ENCODE peak calls at places on chromosome 20, in nine cellular contexts. Z is K562, P is transverse colon, R is upper lobe of left lung, D is stomach, A is breast epithelium, Y is HepG2, X is HCT116, J is sigmoid colon. L is an unnamed sample. For H3K4me1, the result is how much of the 10 kb centered on the place peaks cover.

GRCh38 chr20:62305149-62305764 is 2.5 kb downstream of the ADRM1 start:
- DNase-seq in Z (peak), P (no peak), R (no peak), D (no peak), A (no peak), Y (peak), X (no peak), J (no peak), L (no peak)

GRCh38 chr20:52342913-52343312 is 151.3 kb upstream of the ZFP64 start:
- DNase-seq in Z (no peak), P (no peak), R (no peak), D (no peak), A (no peak), Y (no peak), X (no peak), J (no peak), L (no peak)

GRCh38 chr20:53805895-53806384 is 212.3 kb upstream of the ZNF217 start:
- DNase-seq in Z (no peak), P (peak), R (no peak), D (no peak), A (peak), Y (no peak), X (no peak), J (no peak), L (no peak)

GRCh38 chr20:24672886-24673677 is 203.7 kb downstream of the SYNDIG1 start:
- DNase-seq in Z (no peak), P (no peak), R (no peak), D (no peak), A (peak), Y (no peak), X (no peak), J (peak), L (peak)

GRCh38 chr20:53827996-53828672 is 234.5 kb upstream of the ZNF217 start:
- DNase-seq in Z (no peak), P (no peak), R (no peak), D (no peak), A (no peak), Y (no peak), X (peak), J (peak), L (no peak)

GRCh38 chr20:38173237-38174156 is 8.4 kb upstream of the TGM2 start:
- DNase-seq in Z (peak), P (no peak), R (no peak), D (peak), A (no peak), Y (peak), X (no peak), J (peak), L (no peak)

GRCh38 chr20:43558412-43559146 is at the start of gene SGK2:
- DNase-seq in Z (peak), P (peak), R (no peak), D (peak), A (no peak), Y (peak), X (no peak), J (no peak), L (peak)

GRCh38 chr20:45318386-45318939 is 10.4 kb upstream of the MATN4 start:
- DNase-seq in Z (no peak), P (no peak), R (no peak), D (no peak), A (no peak), Y (no peak), X (no peak), J (no peak), L (no peak)

GRCh38 chr20:63498950-63499332 is at the start of gene EEF1A2:
- DNase-seq in Z (peak), P (no peak), R (peak), D (peak), A (no peak), Y (no peak), X (no peak), J (peak), L (peak)

GRCh38 chr20:37921341-37921929 is 18.5 kb downstream of the VSTM2L start:
- DNase-seq in Z (no peak), P (no peak), R (no peak), D (no peak), A (no peak), Y (no peak), X (no peak), J (no peak), L (no peak)

GRCh38 chr20:51966296-51966971 is 164.1 kb upstream of the SALL4 start:
- DNase-seq in Z (peak), P (peak), R (no peak), D (peak), A (no peak), Y (peak), X (peak), J (peak), L (no peak)

DNA sequence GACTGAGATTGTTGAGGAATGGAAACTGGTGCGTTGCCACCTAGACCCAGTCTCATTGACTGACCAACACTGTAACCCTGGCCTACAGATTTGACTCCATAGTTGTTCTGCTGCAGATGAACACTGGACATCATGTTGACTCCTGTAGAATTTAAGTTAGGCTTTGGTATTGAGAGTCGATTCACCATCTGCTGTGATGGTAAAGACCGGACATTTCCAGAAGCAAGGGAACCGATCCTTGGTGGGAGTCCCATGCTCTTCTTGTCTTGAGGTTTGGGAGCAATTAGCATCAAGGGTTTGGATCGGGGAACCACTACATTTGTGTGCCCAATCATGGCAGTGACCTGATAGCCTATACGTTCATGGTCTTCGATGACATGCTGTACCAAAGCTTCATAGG is 37.6 kb downstream of the ADNP start:
- DNase-seq in Z (no peak), P (no peak), R (no peak), D (no peak), A (no peak), Y (no peak), X (no peak), J (no peak), L (no peak)
- TF ChIP-seq POLR2AphosphoS5 in Z (no peak), P (no peak), R (no peak), D (no peak), A (no peak), Y (no peak), X (no peak), J (no peak), L (no peak)

GRCh38 chr20:1533059-1533458 is 24.4 kb downstream of the SIRPD start:
- DNase-seq in Z (peak), P (no peak), R (no peak), D (no peak), A (no peak), Y (no peak), X (no peak), J (no peak), L (no peak)
- H3K4me1 ChIP-seq in Z (under half), P (under half), R (under half), D (under half), A (under half), Y (under half), X (under half), J (under half), L (under half)

DNA sequence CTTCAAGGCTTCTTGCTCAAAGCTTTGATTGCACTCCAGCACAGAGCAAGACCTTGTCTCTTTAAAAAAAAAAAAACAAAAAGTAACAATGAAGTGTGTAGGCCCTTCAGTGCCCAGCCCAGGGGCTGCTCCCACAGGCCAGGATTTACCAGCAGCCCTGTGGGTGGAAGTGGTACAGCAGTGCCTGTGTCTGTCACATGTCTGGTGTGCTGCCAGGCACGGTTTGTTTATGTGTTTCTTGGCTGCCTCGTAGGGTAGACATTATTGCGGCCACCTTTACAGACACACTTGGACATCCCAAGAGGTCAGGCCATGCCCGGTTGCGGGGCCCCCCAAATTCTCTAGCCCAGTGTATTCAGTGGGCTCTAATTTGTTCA is 12.7 kb downstream of the DYNLRB1 start:
- DNase-seq in Z (no peak), P (no peak), R (no peak), D (peak), A (peak), Y (no peak), X (no peak), J (peak), L (peak)
- H3K27ac ChIP-seq in Z (no peak), P (no peak), R (peak), D (peak), A (peak), Y (no peak), X (no peak), J (no peak), L (no peak)

GRCh38 chr20:11754451-11754850 is 163.2 kb upstream of the BTBD3 start:
- DNase-seq in Z (no peak), P (no peak), R (no peak), D (no peak), A (no peak), Y (no peak), X (no peak), J (no peak), L (no peak)
- TF ChIP-seq POLR2AphosphoS5 in Z (no peak), P (no peak), R (no peak), D (no peak), A (no peak), Y (no peak), X (no peak), J (no peak), L (no peak)

GRCh38 chr20:56706867-56707360 is 77.8 kb downstream of the TFAP2C start:
- DNase-seq in Z (no peak), P (no peak), R (no peak), D (no peak), A (peak), Y (no peak), X (no peak), J (no peak), L (no peak)

GRCh38 chr20:56710125-56710524 is 81.0 kb downstream of the TFAP2C start:
- DNase-seq in Z (no peak), P (no peak), R (no peak), D (no peak), A (no peak), Y (no peak), X (no peak), J (no peak), L (no peak)

GRCh38 chr20:56710577-56711465 is 81.7 kb downstream of the TFAP2C start:
- DNase-seq in Z (no peak), P (no peak), R (no peak), D (no peak), A (no peak), Y (no peak), X (peak), J (no peak), L (no peak)

GRCh38 chr20:56702931-56703840 is 74.1 kb downstream of the TFAP2C start:
- DNase-seq in Z (no peak), P (no peak), R (no peak), D (no peak), A (no peak), Y (no peak), X (no peak), J (no peak), L (no peak)

GRCh38 chr20:56708991-56709390 is 79.9 kb downstream of the TFAP2C start:
- DNase-seq in Z (no peak), P (no peak), R (no peak), D (no peak), A (no peak), Y (no peak), X (no peak), J (no peak), L (no peak)
- H3K4me1 ChIP-seq in Z (under half), P (under half), R (under half), D (under half), A (under half), Y (under half), X (under half), J (under half), L (under half)

GRCh38 chr20:32088759-32089158 is 20.8 kb upstream of the TM9SF4 start:
- DNase-seq in Z (no peak), P (no peak), R (no peak), D (no peak), A (no peak), Y (no peak), X (no peak), J (no peak), L (no peak)
- H3K27ac ChIP-seq in Z (no peak), P (no peak), R (no peak), D (no peak), A (no peak), Y (no peak), X (no peak), J (no peak), L (no peak)

DNA sequence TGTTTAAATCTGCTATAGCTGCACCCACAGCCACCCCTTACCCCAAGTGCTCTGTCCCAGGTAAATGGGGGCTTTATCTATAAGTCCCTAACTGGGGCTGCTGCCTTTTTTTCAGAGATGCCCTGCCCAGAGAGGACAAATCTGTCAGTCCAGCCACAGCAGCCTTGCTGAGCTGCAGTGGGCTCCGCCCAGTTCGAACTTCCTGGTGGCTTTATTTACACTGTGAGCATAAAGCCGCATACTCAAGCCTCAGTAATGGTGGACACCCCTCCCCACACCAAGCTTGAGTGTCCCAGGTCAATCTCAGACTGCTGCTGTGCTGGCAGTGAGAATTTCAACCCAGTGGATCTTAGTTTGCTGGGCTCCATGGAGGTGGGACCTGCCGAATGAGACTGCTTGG is 505.2 kb downstream of the CBLN4 start:
- DNase-seq in Z (no peak), P (peak), R (no peak), D (no peak), A (no peak), Y (no peak), X (no peak), J (no peak), L (no peak)
- TF ChIP-seq POLR2AphosphoS5 in Z (no peak), P (no peak), R (no peak), D (no peak), A (no peak), Y (no peak), X (no peak), J (no peak), L (no peak)

DNA sequence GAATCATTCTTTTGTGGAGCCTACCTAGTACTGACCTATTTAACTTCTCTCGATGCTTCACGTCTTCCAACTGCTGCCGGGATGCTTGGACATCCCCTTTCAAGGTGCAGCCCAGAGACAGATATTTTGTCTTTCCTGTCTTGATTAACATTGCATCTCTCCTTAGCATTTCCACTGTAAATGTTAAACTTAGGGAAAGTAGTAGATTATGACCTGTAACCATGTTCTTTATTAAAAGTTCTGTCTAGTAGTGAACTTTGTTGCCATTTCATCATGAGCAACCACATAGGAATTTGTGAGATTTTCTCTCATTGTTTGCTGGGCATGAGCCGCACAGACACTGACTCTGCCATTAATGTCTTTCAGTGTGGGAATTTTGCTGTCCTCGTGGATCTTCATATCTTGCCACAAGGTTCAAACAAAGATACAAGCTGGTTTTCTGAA is 117.9 kb downstream of the JAG1 start:
- DNase-seq in Z (no peak), P (no peak), R (no peak), D (no peak), A (no peak), Y (peak), X (no peak), J (no peak), L (no peak)
- H3K4me1 ChIP-seq in Z (under half), P (under half), R (under half), D (under half), A (under half), Y (half or more), X (half or more), J (under half), L (under half)